ENCODE peak calls at places on chromosomes 13 and 19, in eight cellular contexts. C is heart right ventricle, Z is foreskin fibroblast, A is stomach, R is fibroblast of pulmonary artery, Q is dorsolateral prefrontal cortex, X is cardiac fibroblast, P is colonic mucosa. D is an unnamed sample.

GRCh38 chr19:4556574-4557185 is 2.8 kb downstream of the SEMA6B start:
- DNase-seq in C (no peak), A (no peak), X (peak), Z (peak), Q (no peak), P (peak), R (no peak), D (peak)

GRCh38 chr19:1284293-1284978 is 1.2 kb upstream of the EFNA2 start:
- DNase-seq in Z (no peak), P (peak), Q (no peak), C (no peak), R (no peak), X (no peak), A (no peak), D (no peak)

GRCh38 chr13:34137200-34137599 is 319.3 kb downstream of the RFC3 start:
- DNase-seq in P (no peak), C (no peak), R (no peak), A (no peak), X (no peak), Z (no peak), Q (no peak), D (no peak)

GRCh38 chr19:54232552-54232934 is 9.7 kb upstream of the LILRB3 start:
- DNase-seq in R (no peak), P (no peak), C (no peak), Z (no peak), Q (no peak), X (no peak), A (no peak), D (no peak)

GRCh38 chr13:34360702-34361101 is 542.8 kb downstream of the RFC3 start:
- DNase-seq in X (no peak), Z (no peak), C (no peak), R (no peak), P (no peak), Q (no peak), A (no peak), D (no peak)

GRCh38 chr13:111292710-111293485 is 27.5 kb upstream of the TEX29 start:
- DNase-seq in P (no peak), A (no peak), X (no peak), Q (no peak), C (no peak), R (no peak), Z (no peak), D (no peak)

GRCh38 chr13:44930907-44931676 is 58.2 kb downstream of the NUFIP1 start:
- DNase-seq in R (peak), Q (no peak), X (peak), P (no peak), Z (peak), A (no peak), C (no peak), D (no peak)

GRCh38 chr13:45238945-45239795 is 38.3 kb upstream of the KCTD4 start:
- DNase-seq in A (no peak), C (no peak), X (peak), P (no peak), R (no peak), Z (peak), Q (no peak), D (peak)

GRCh38 chr19:12938536-12939291 is at the start of gene CALR:
- DNase-seq in C (no peak), X (peak), P (peak), A (no peak), R (peak), Q (no peak), Z (peak), D (peak)

GRCh38 chr19:16714702-16715294 is 4.8 kb upstream of the NWD1 start:
- DNase-seq in P (peak), X (peak), Z (peak), A (peak), Q (peak), C (peak), R (peak), D (peak)

GRCh38 chr19:38736036-38736412 is 8.2 kb downstream of the CAPN12 start:
- DNase-seq in X (no peak), R (no peak), P (peak), C (peak), Q (no peak), Z (peak), A (peak), D (peak)

GRCh38 chr19:14085309-14085995 is at the start of gene C19orf67:
- DNase-seq in C (no peak), P (no peak), A (no peak), R (no peak), Z (no peak), X (no peak), Q (no peak), D (no peak)
- H3K4me3 ChIP-seq in C (no peak), P (no peak), A (no peak), R (no peak), Z (no peak), X (no peak), Q (no peak), D (no peak)

GRCh38 chr19:8022275-8022674 is 16.8 kb upstream of the ELAVL1 start:
- DNase-seq in P (no peak), R (no peak), C (no peak), Z (no peak), A (peak), X (no peak), Q (no peak), D (no peak)

GRCh38 chr19:8021374-8021773 is 15.9 kb upstream of the ELAVL1 start:
- DNase-seq in C (no peak), A (no peak), R (no peak), X (no peak), Z (no peak), Q (no peak), P (no peak), D (no peak)

GRCh38 chr19:8023371-8023770 is 17.9 kb upstream of the ELAVL1 start:
- DNase-seq in R (no peak), Q (no peak), X (no peak), Z (peak), P (no peak), C (no peak), A (no peak), D (no peak)

GRCh38 chr19:8020681-8021080 is 15.2 kb upstream of the ELAVL1 start:
- DNase-seq in A (no peak), R (no peak), Q (no peak), Z (no peak), X (no peak), P (no peak), C (no peak), D (no peak)

GRCh38 chr19:8017808-8018207 is 12.4 kb upstream of the ELAVL1 start:
- DNase-seq in X (no peak), Q (no peak), A (no peak), R (no peak), Z (no peak), C (no peak), P (peak), D (no peak)
- TF ChIP-seq CTCF in X (no peak), Q (no peak), A (no peak), R (no peak), Z (no peak), C (no peak), P (peak), D (no peak)

GRCh38 chr19:45526143-45526542 is 18.9 kb downstream of the VASP start:
- DNase-seq in R (peak), Q (peak), Z (peak), P (peak), A (peak), X (peak), C (peak), D (peak)

GRCh38 chr19:45528744-45529453 is 21.6 kb downstream of the VASP start:
- DNase-seq in P (peak), C (no peak), R (no peak), X (no peak), Z (peak), A (peak), Q (peak), D (peak)

GRCh38 chr19:45527731-45528130 is 20.5 kb downstream of the VASP start:
- DNase-seq in P (no peak), C (no peak), R (no peak), Q (no peak), A (no peak), X (no peak), Z (no peak), D (no peak)

GRCh38 chr19:45526971-45527370 is 19.7 kb downstream of the VASP start:
- DNase-seq in R (no peak), Q (no peak), A (no peak), P (no peak), X (no peak), Z (no peak), C (no peak), D (no peak)

GRCh38 chr19:45528149-45528743 is 21.0 kb downstream of the VASP start:
- DNase-seq in A (no peak), C (no peak), X (no peak), Q (no peak), P (no peak), Z (peak), R (peak), D (peak)
- H3K4me3 ChIP-seq in A (peak), C (no peak), X (no peak), Q (peak), P (peak), Z (no peak), R (no peak), D (no peak)

DNA sequence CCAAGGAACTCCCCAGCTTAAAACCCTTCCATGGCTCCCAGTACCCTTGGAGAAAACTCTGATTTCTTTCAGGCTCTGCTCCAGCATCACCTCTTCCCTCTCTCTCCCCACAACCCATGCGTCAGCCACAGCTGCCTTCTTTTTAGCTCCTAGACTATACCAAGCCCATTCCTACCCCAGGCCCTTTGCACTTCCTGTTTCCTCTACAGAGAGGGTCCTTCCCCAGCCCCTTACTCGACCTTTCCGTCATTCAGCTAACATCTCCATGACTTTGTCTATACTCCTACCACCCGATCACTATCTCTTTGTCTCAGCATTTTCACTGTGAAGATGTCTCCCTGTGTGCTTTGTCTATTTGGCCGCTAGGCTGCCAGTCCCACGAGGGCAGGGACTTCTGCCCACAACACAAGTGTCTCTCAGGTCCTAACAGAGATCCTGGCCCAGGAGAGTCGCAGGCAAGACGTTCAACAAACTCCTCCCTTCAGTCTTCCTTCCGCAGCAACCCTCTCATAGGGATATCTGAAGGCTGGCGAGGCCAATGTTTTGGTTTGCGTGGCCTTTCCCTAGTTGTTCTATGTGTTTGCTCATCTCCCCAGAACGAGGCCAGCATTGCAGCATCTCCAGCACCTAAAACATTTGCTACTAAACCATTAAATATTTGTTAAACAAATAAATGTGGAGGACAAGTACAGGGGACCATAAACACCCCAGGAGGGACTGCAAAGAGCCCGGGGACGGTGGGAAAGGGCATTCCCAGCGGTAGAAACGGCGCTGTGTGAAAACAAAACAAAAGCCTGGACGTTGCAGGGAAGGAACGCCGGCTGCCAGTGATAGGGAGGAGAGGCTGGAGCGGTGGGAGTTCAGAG is 816 bp downstream of the CCNP start:
- DNase-seq in Q (no peak), C (no peak), X (peak), Z (peak), R (no peak), P (no peak), A (no peak), D (peak)
- TF ChIP-seq CTCF in Q (no peak), C (no peak), X (peak), Z (no peak), R (no peak), P (no peak), A (no peak), D (no peak)

D was measured in fibroblast of mammary gland.